ENCODE peak calls at places on chromosomes 2 and 18, in ten cellular contexts. One of them, this sample, is unnamed.

GRCh38 chr2:148259674-148260073 is 238.8 kb downstream of the MBD5 start:
- DNase-seq in body of pancreas: no peak
- DNase-seq in CD8-positive, alpha-beta T cell: no peak
- DNase-seq in fibroblast of lung: peak; percentile 6
- DNase-seq in GM23248: no peak
- DNase-seq in heart right ventricle: no peak
- DNase-seq in right lobe of liver: no peak
- DNase-seq in PC-9: no peak
- DNase-seq in aorta: no peak
- DNase-seq in cardiac muscle cell: peak; percentile 11
- DNase-seq in this sample: no peak

GRCh38 chr2:150126143-150126725 is 361.2 kb downstream of the RND3 start:
- DNase-seq in body of pancreas: no peak
- DNase-seq in CD8-positive, alpha-beta T cell: no peak
- DNase-seq in fibroblast of lung: no peak
- DNase-seq in GM23248: peak; percentile 65
- DNase-seq in heart right ventricle: no peak
- DNase-seq in right lobe of liver: no peak
- DNase-seq in PC-9: no peak
- DNase-seq in aorta: no peak
- DNase-seq in cardiac muscle cell: no peak
- DNase-seq in this sample: no peak

GRCh38 chr18:36130039-36130831 is 536 bp downstream of the ELP2 start:
- DNase-seq in body of pancreas: no peak
- DNase-seq in CD8-positive, alpha-beta T cell: no peak
- DNase-seq in fibroblast of lung: no peak
- DNase-seq in GM23248: peak; percentile 23
- DNase-seq in heart right ventricle: no peak
- DNase-seq in right lobe of liver: no peak
- DNase-seq in PC-9: no peak
- DNase-seq in aorta: no peak
- DNase-seq in cardiac muscle cell: no peak
- DNase-seq in this sample: no peak

GRCh38 chr18:62523631-62524442 is 1.0 kb downstream of the ZCCHC2 start:
- DNase-seq in body of pancreas: peak; percentile 71
- DNase-seq in CD8-positive, alpha-beta T cell: peak; percentile 27
- DNase-seq in fibroblast of lung: peak; percentile 49
- DNase-seq in GM23248: peak; percentile 81
- DNase-seq in heart right ventricle: peak; percentile 62
- DNase-seq in right lobe of liver: peak; percentile 79
- DNase-seq in PC-9: peak; percentile 15
- DNase-seq in aorta: peak; percentile 83
- DNase-seq in cardiac muscle cell: peak; percentile 59
- DNase-seq in this sample: peak; percentile 32

GRCh38 chr18:79585395-79586370 is 93.9 kb upstream of the CTDP1 start:
- DNase-seq in body of pancreas: peak; percentile 2
- DNase-seq in CD8-positive, alpha-beta T cell: no peak
- DNase-seq in fibroblast of lung: no peak
- DNase-seq in GM23248: no peak
- DNase-seq in heart right ventricle: no peak
- DNase-seq in right lobe of liver: peak; percentile 42
- DNase-seq in PC-9: no peak
- DNase-seq in aorta: peak; percentile 57
- DNase-seq in cardiac muscle cell: no peak
- DNase-seq in this sample: no peak

GRCh38 chr2:202290316-202290715 is 24.8 kb downstream of the NOP58 start:
- DNase-seq in body of pancreas: no peak
- DNase-seq in CD8-positive, alpha-beta T cell: no peak
- DNase-seq in fibroblast of lung: no peak
- DNase-seq in GM23248: no peak
- DNase-seq in heart right ventricle: no peak
- DNase-seq in right lobe of liver: no peak
- DNase-seq in PC-9: no peak
- DNase-seq in aorta: no peak
- DNase-seq in cardiac muscle cell: no peak
- DNase-seq in this sample: no peak

GRCh38 chr18:36153771-36154170 is 24.1 kb downstream of the ELP2 start:
- DNase-seq in body of pancreas: no peak
- DNase-seq in CD8-positive, alpha-beta T cell: no peak
- DNase-seq in fibroblast of lung: no peak
- DNase-seq in GM23248: peak; percentile 7
- DNase-seq in heart right ventricle: no peak
- DNase-seq in right lobe of liver: no peak
- DNase-seq in PC-9: no peak
- DNase-seq in aorta: no peak
- DNase-seq in cardiac muscle cell: peak; percentile 15
- DNase-seq in this sample: no peak

GRCh38 chr2:111676423-111676822 is 207.6 kb downstream of the ANAPC1 start:
- DNase-seq in body of pancreas: no peak
- DNase-seq in CD8-positive, alpha-beta T cell: no peak
- DNase-seq in fibroblast of lung: peak; percentile 88
- DNase-seq in GM23248: no peak
- DNase-seq in heart right ventricle: no peak
- DNase-seq in right lobe of liver: no peak
- DNase-seq in PC-9: no peak
- DNase-seq in aorta: no peak
- DNase-seq in cardiac muscle cell: peak; percentile 38
- DNase-seq in this sample: no peak

GRCh38 chr18:36179562-36180334 is 7.5 kb upstream of the MOCOS start:
- DNase-seq in body of pancreas: peak; percentile 74
- DNase-seq in CD8-positive, alpha-beta T cell: no peak
- DNase-seq in fibroblast of lung: peak; percentile 93
- DNase-seq in GM23248: peak; percentile 67
- DNase-seq in heart right ventricle: peak; percentile 71
- DNase-seq in right lobe of liver: peak; percentile 73
- DNase-seq in PC-9: no peak
- DNase-seq in aorta: peak; percentile 90
- DNase-seq in cardiac muscle cell: peak; percentile 97
- DNase-seq in this sample: no peak

GRCh38 chr2:126885701-126886121 is 13.0 kb upstream of the TEX51 start:
- DNase-seq in body of pancreas: peak; percentile 20
- DNase-seq in CD8-positive, alpha-beta T cell: no peak
- DNase-seq in fibroblast of lung: peak; percentile 72
- DNase-seq in GM23248: peak; percentile 37
- DNase-seq in heart right ventricle: peak; percentile 18
- DNase-seq in right lobe of liver: no peak
- DNase-seq in PC-9: no peak
- DNase-seq in aorta: no peak
- DNase-seq in cardiac muscle cell: peak; percentile 64
- DNase-seq in this sample: no peak

GRCh38 chr2:70888389-70888924 is 47.2 kb upstream of the ATP6V1B1 start:
- DNase-seq in body of pancreas: no peak
- DNase-seq in CD8-positive, alpha-beta T cell: no peak
- DNase-seq in fibroblast of lung: no peak
- DNase-seq in GM23248: no peak
- DNase-seq in heart right ventricle: no peak
- DNase-seq in right lobe of liver: no peak
- DNase-seq in PC-9: no peak
- DNase-seq in aorta: no peak
- DNase-seq in cardiac muscle cell: no peak
- DNase-seq in this sample: no peak

GRCh38 chr18:73826098-73826497 is 321.5 kb downstream of the FBXO15 start:
- DNase-seq in body of pancreas: no peak
- DNase-seq in CD8-positive, alpha-beta T cell: no peak
- DNase-seq in fibroblast of lung: peak; percentile 37
- DNase-seq in GM23248: no peak
- DNase-seq in heart right ventricle: no peak
- DNase-seq in right lobe of liver: no peak
- DNase-seq in PC-9: no peak
- DNase-seq in aorta: no peak
- DNase-seq in cardiac muscle cell: no peak
- DNase-seq in this sample: no peak

GRCh38 chr2:148888003-148888501 is 13.0 kb downstream of the KIF5C start:
- DNase-seq in body of pancreas: no peak
- DNase-seq in CD8-positive, alpha-beta T cell: no peak
- DNase-seq in fibroblast of lung: no peak
- DNase-seq in GM23248: no peak
- DNase-seq in heart right ventricle: no peak
- DNase-seq in right lobe of liver: no peak
- DNase-seq in PC-9: no peak
- DNase-seq in aorta: peak; percentile 73
- DNase-seq in cardiac muscle cell: no peak
- DNase-seq in this sample: no peak

GRCh38 chr2:239025081-239025801 is 177.4 kb downstream of the TWIST2 start:
- DNase-seq in body of pancreas: no peak
- DNase-seq in CD8-positive, alpha-beta T cell: no peak
- DNase-seq in fibroblast of lung: peak; percentile 39
- DNase-seq in GM23248: peak; percentile 91
- DNase-seq in heart right ventricle: no peak
- DNase-seq in right lobe of liver: no peak
- DNase-seq in PC-9: peak; percentile 21
- DNase-seq in aorta: peak; percentile 60
- DNase-seq in cardiac muscle cell: peak; percentile 64
- DNase-seq in this sample: no peak

GRCh38 chr18:10926565-10927194 is 222.7 kb downstream of the PIEZO2 start:
- DNase-seq in body of pancreas: no peak
- DNase-seq in CD8-positive, alpha-beta T cell: no peak
- DNase-seq in fibroblast of lung: peak; percentile 65
- DNase-seq in GM23248: peak; percentile 73
- DNase-seq in heart right ventricle: no peak
- DNase-seq in right lobe of liver: peak; percentile 58
- DNase-seq in PC-9: no peak
- DNase-seq in aorta: no peak
- DNase-seq in cardiac muscle cell: peak; percentile 68
- DNase-seq in this sample: no peak

GRCh38 chr18:22108674-22109073 is 60.7 kb upstream of the GATA6 start:
- DNase-seq in body of pancreas: peak; percentile 50
- DNase-seq in CD8-positive, alpha-beta T cell: no peak
- DNase-seq in fibroblast of lung: no peak
- DNase-seq in GM23248: no peak
- DNase-seq in heart right ventricle: no peak
- DNase-seq in right lobe of liver: no peak
- DNase-seq in PC-9: peak; percentile 4
- DNase-seq in aorta: no peak
- DNase-seq in cardiac muscle cell: peak; percentile 29
- DNase-seq in this sample: no peak

DNA sequence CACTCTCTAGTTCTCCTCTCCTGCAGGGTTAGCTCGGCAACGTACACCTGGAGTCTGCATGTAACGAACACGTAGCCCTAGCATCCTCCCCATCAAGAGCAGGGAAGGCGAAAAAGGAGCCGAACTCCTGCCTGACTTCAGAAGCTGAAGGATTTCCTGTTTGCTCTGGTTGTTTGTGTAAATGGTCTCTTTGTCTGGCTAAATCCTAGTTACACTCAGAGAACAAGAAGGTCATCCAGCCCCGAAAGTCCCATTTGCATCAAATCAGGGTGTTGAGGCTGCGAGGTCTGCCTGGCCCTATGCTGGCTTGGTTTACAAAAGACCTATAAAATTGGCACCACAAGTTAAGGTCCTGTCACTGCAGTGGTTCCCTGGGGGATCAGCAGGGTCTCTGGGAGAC is 66.4 kb upstream of the POMC start:
- DNase-seq in body of pancreas: no peak
- DNase-seq in CD8-positive, alpha-beta T cell: no peak
- DNase-seq in fibroblast of lung: no peak
- DNase-seq in GM23248: no peak
- DNase-seq in heart right ventricle: no peak
- DNase-seq in right lobe of liver: no peak
- DNase-seq in PC-9: no peak
- DNase-seq in aorta: no peak
- DNase-seq in cardiac muscle cell: no peak
- DNase-seq in this sample: no peak
- H3K4me1 ChIP-seq in body of pancreas: peaks cover 14% of the 10 kb centered on the region
- H3K4me1 ChIP-seq in CD8-positive, alpha-beta T cell: no peaks in the 10 kb centered on the region
- H3K4me1 ChIP-seq in fibroblast of lung: no peaks in the 10 kb centered on the region
- H3K4me1 ChIP-seq in GM23248: no peaks in the 10 kb centered on the region
- H3K4me1 ChIP-seq in heart right ventricle: peaks cover 11% of the 10 kb centered on the region
- H3K4me1 ChIP-seq in right lobe of liver: no peaks in the 10 kb centered on the region
- H3K4me1 ChIP-seq in PC-9: no peaks in the 10 kb centered on the region
- H3K4me1 ChIP-seq in aorta: no peaks in the 10 kb centered on the region
- H3K4me1 ChIP-seq in cardiac muscle cell: peaks cover 33% of the 10 kb centered on the region
- H3K4me1 ChIP-seq in this sample: no peaks in the 10 kb centered on the region

GRCh38 chr2:79916285-79916684 is 388.3 kb downstream of the LRRTM1 start:
- DNase-seq in body of pancreas: no peak
- DNase-seq in CD8-positive, alpha-beta T cell: no peak
- DNase-seq in fibroblast of lung: no peak
- DNase-seq in GM23248: no peak
- DNase-seq in heart right ventricle: no peak
- DNase-seq in right lobe of liver: no peak
- DNase-seq in PC-9: no peak
- DNase-seq in aorta: no peak
- DNase-seq in cardiac muscle cell: no peak
- DNase-seq in this sample: no peak
- H3K27me3 ChIP-seq in body of pancreas: no peaks in the 10 kb centered on the region
- H3K27me3 ChIP-seq in CD8-positive, alpha-beta T cell: no peaks in the 10 kb centered on the region
- H3K27me3 ChIP-seq in fibroblast of lung: no peaks in the 10 kb centered on the region
- H3K27me3 ChIP-seq in GM23248: no peaks in the 10 kb centered on the region
- H3K27me3 ChIP-seq in heart right ventricle: no peaks in the 10 kb centered on the region
- H3K27me3 ChIP-seq in right lobe of liver: no peaks in the 10 kb centered on the region
- H3K27me3 ChIP-seq in PC-9: peaks cover 3% of the 10 kb centered on the region
- H3K27me3 ChIP-seq in aorta: no peaks in the 10 kb centered on the region
- H3K27me3 ChIP-seq in cardiac muscle cell: no peaks in the 10 kb centered on the region
- H3K27me3 ChIP-seq in this sample: no peaks in the 10 kb centered on the region

GRCh38 chr2:233064526-233065199 is 4.5 kb downstream of the INPP5D start:
- DNase-seq in body of pancreas: no peak
- DNase-seq in CD8-positive, alpha-beta T cell: no peak
- DNase-seq in fibroblast of lung: no peak
- DNase-seq in GM23248: peak; percentile 18
- DNase-seq in heart right ventricle: no peak
- DNase-seq in right lobe of liver: peak; percentile 39
- DNase-seq in PC-9: no peak
- DNase-seq in aorta: peak; percentile 28
- DNase-seq in cardiac muscle cell: peak; percentile 19
- DNase-seq in this sample: no peak
- H3K4me1 ChIP-seq in body of pancreas: no peaks in the 10 kb centered on the region
- H3K4me1 ChIP-seq in CD8-positive, alpha-beta T cell: peaks cover 61% of the 10 kb centered on the region
- H3K4me1 ChIP-seq in fibroblast of lung: no peaks in the 10 kb centered on the region
- H3K4me1 ChIP-seq in GM23248: no peaks in the 10 kb centered on the region
- H3K4me1 ChIP-seq in heart right ventricle: peaks cover 24% of the 10 kb centered on the region
- H3K4me1 ChIP-seq in right lobe of liver: no peaks in the 10 kb centered on the region
- H3K4me1 ChIP-seq in PC-9: no peaks in the 10 kb centered on the region
- H3K4me1 ChIP-seq in aorta: no peaks in the 10 kb centered on the region
- H3K4me1 ChIP-seq in cardiac muscle cell: no peaks in the 10 kb centered on the region
- H3K4me1 ChIP-seq in this sample: peaks cover 50% of the 10 kb centered on the region

DNA sequence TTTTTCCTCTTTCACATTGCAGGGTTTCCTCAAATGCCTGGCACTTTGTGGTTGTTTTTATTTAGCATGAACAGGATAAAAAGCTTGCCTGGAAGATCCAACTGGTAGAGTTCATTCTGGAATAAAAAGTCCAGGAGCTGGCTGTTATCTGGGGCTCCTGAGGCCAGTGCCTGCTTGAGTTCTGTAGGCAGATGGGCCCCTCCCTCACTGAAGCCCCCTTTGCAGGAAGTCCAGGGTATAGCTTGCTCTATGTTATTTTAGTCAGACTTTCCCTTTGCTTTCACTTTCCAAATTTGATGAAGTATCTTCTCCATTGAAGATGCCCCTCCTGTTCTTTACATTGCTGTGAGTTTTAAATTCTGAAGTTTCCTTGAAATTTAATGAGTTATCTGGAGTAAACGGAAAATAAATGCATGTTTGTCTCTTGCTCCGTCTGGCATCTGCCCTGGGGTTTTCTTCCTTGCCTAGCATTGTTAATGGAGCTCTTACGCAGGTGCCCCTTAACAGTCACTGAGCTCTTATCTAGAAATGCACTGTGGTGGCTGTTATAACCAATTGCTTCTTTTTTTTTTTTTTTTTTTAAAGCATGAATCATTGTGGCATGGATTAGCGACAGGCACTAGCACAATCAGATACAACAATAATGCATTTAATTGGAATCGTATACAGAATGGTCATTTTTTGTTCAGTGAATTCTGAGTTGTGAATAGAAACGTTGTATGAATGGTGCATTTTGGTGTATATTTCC is 27.0 kb upstream of the LPIN1 start:
- DNase-seq in body of pancreas: no peak
- DNase-seq in CD8-positive, alpha-beta T cell: no peak
- DNase-seq in fibroblast of lung: no peak
- DNase-seq in GM23248: no peak
- DNase-seq in heart right ventricle: no peak
- DNase-seq in right lobe of liver: no peak
- DNase-seq in PC-9: no peak
- DNase-seq in aorta: no peak
- DNase-seq in cardiac muscle cell: no peak
- DNase-seq in this sample: no peak
- H3K27me3 ChIP-seq in body of pancreas: no peaks in the 10 kb centered on the region
- H3K27me3 ChIP-seq in CD8-positive, alpha-beta T cell: no peaks in the 10 kb centered on the region
- H3K27me3 ChIP-seq in fibroblast of lung: peaks cover 31% of the 10 kb centered on the region
- H3K27me3 ChIP-seq in GM23248: peaks cover 33% of the 10 kb centered on the region
- H3K27me3 ChIP-seq in heart right ventricle: peaks cover 17% of the 10 kb centered on the region
- H3K27me3 ChIP-seq in right lobe of liver: no peaks in the 10 kb centered on the region
- H3K27me3 ChIP-seq in PC-9: no peaks in the 10 kb centered on the region
- H3K27me3 ChIP-seq in aorta: no peaks in the 10 kb centered on the region
- H3K27me3 ChIP-seq in cardiac muscle cell: no peaks in the 10 kb centered on the region
- H3K27me3 ChIP-seq in this sample: peaks cover 5% of the 10 kb centered on the region